ENCODE peak calls at places on chromosomes 1 and 21, in four cellular contexts. N is pancreas; U is CD4-positive, alpha-beta T cell; E is astrocyte of the spinal cord. M is an unnamed sample.
A peak's percentile ranks its signal among the peaks of the same experiment; 100 is the strongest.

GRCh38 chr1:231751624-231751897 is 125.0 kb downstream of the DISC1 start:
- DNase-seq in N (no peak), U (no peak), E (no peak), M (no peak)

GRCh38 chr1:234649432-234650081 is 39.6 kb upstream of the IRF2BP2 start:
- DNase-seq in N (no peak), U (no peak), E (no peak), M (no peak)

GRCh38 chr1:179926494-179927205 is 28.0 kb upstream of the CEP350 start:
- DNase-seq in N (no peak), U (no peak), E (peak; percentile 13), M (no peak)

GRCh38 chr1:49765034-49765433 is 258.7 kb downstream of the AGBL4 start:
- DNase-seq in N (peak; percentile 57), U (no peak), E (no peak), M (no peak)

GRCh38 chr21:44487831-44488230 is 32.5 kb downstream of the LRRC3 start:
- DNase-seq in N (no peak), U (no peak), E (peak; percentile 3), M (no peak)

GRCh38 chr1:230270940-230271325 is 155.2 kb downstream of the PGBD5 start:
- DNase-seq in N (no peak), U (no peak), E (no peak), M (no peak)

GRCh38 chr1:20417581-20417980 is 68.4 kb downstream of the CAMK2N1 start:
- DNase-seq in N (no peak), U (no peak), E (no peak), M (no peak)

GRCh38 chr1:201062511-201063189 is 39.1 kb upstream of the KIF21B start:
- DNase-seq in N (no peak), U (no peak), E (no peak), M (no peak)

GRCh38 chr1:14529436-14529835 is 69.0 kb upstream of the KAZN start:
- DNase-seq in N (no peak), U (no peak), E (no peak), M (no peak)

GRCh38 chr1:151898519-151898991 is 10.8 kb downstream of the THEM4 start:
- DNase-seq in N (peak; percentile 40), U (peak; percentile 79), E (no peak), M (no peak)

GRCh38 chr1:36782085-36782484 is 252.2 kb downstream of the GRIK3 start:
- DNase-seq in N (no peak), U (no peak), E (no peak), M (no peak)

GRCh38 chr21:27631471-27631870 is 664.6 kb upstream of the ADAMTS5 start:
- DNase-seq in N (no peak), U (no peak), E (peak; percentile 32), M (no peak)

GRCh38 chr1:184406454-184406853 is 19.6 kb downstream of the C1orf21 start:
- DNase-seq in N (no peak), U (no peak), E (no peak), M (no peak)

GRCh38 chr1:227885135-227885647 is 62.5 kb downstream of the WNT9A start:
- DNase-seq in N (no peak), U (no peak), E (no peak), M (no peak)

GRCh38 chr1:91770675-91771074 is 115.3 kb downstream of the TGFBR3 start:
- DNase-seq in N (no peak), U (no peak), E (no peak), M (no peak)

GRCh38 chr1:225548140-225548857 is 104.6 kb downstream of the ENAH start:
- DNase-seq in N (no peak), U (no peak), E (no peak), M (no peak)

GRCh38 chr1:34547043-34547674 is 207.7 kb upstream of the GJB5 start:
- DNase-seq in N (no peak), U (no peak), E (no peak), M (no peak)

GRCh38 chr1:11341881-11342552 is 69.0 kb downstream of the UBIAD1 start:
- DNase-seq in N (no peak), U (no peak), E (no peak), M (no peak)

GRCh38 chr21:39483917-39484316 is 32.1 kb downstream of the SH3BGR start:
- DNase-seq in N (no peak), U (no peak), E (peak; percentile 3), M (no peak)

GRCh38 chr21:14864211-14865021 is 200.4 kb downstream of the NRIP1 start:
- DNase-seq in N (peak; percentile 60), U (no peak), E (peak; percentile 79), M (peak; percentile 75)

GRCh38 chr1:184502154-184502553 is 115.3 kb downstream of the C1orf21 start:
- DNase-seq in N (no peak), U (no peak), E (no peak), M (no peak)

GRCh38 chr1:40872266-40872665 is 10.1 kb upstream of the CITED4 start:
- DNase-seq in N (no peak), U (no peak), E (peak; percentile 24), M (no peak)

GRCh38 chr1:15702722-15703550 is 18.8 kb downstream of the PLEKHM2 start:
- DNase-seq in N (no peak), U (no peak), E (no peak), M (peak; percentile 62)

GRCh38 chr1:228988655-228989054 is 253.4 kb downstream of the RHOU start:
- DNase-seq in N (no peak), U (no peak), E (no peak), M (no peak)

GRCh38 chr1:8625981-8626898 is 191.2 kb downstream of the RERE start:
- DNase-seq in N (no peak), U (no peak), E (peak; percentile 81), M (no peak)

GRCh38 chr1:174974711-174975111 is 25.0 kb upstream of the CACYBP start:
- DNase-seq in N (no peak), U (no peak), E (no peak), M (peak; percentile 27)

GRCh38 chr21:45852886-45853400 is 128.6 kb upstream of the COL6A1 start:
- DNase-seq in N (no peak), U (no peak), E (no peak), M (no peak)

GRCh38 chr1:51506537-51506936 is 12.5 kb downstream of the EPS15 start:
- DNase-seq in N (no peak), U (no peak), E (peak; percentile 90), M (no peak)

GRCh38 chr1:155181371-155182051 is 7.9 kb downstream of the TRIM46 start:
- DNase-seq in N (no peak), U (no peak), E (no peak), M (no peak)

GRCh38 chr21:41170442-41170841 is 2.5 kb downstream of the BACE2 start:
- DNase-seq in N (peak; percentile 45), U (no peak), E (peak; percentile 25), M (peak; percentile 49)

GRCh38 chr1:159600894-159601293 is 13.3 kb downstream of the APCS start:
- DNase-seq in N (no peak), U (no peak), E (no peak), M (no peak)

GRCh38 chr1:8274396-8274795 is 43.5 kb upstream of the SLC45A1 start:
- DNase-seq in N (peak; percentile 36), U (no peak), E (no peak), M (no peak)

GRCh38 chr1:234244482-234244881 is 128.8 kb upstream of the COA6 start:
- DNase-seq in N (no peak), U (no peak), E (no peak), M (no peak)

GRCh38 chr1:236560213-236560771 is 36.5 kb downstream of the LGALS8 start:
- DNase-seq in N (no peak), U (no peak), E (no peak), M (no peak)

GRCh38 chr1:244545511-244545910 is 84.4 kb downstream of the CATSPERE start:
- DNase-seq in N (no peak), U (no peak), E (no peak), M (no peak)

GRCh38 chr1:40849801-40850592 is 12.2 kb downstream of the CITED4 start:
- DNase-seq in N (peak; percentile 68), U (peak; percentile 59), E (peak; percentile 59), M (peak; percentile 69)

GRCh38 chr1:209134001-209134400 is 449.5 kb upstream of the CAMK1G start:
- DNase-seq in N (no peak), U (no peak), E (no peak), M (no peak)